ENCODE peak calls at places on chromosomes 3 and 15, in four cellular contexts. F, A, Y and K are unnamed samples.

GRCh38 chr3:147518465-147518864 is 109.3 kb downstream of the ZIC1 start:
- DNase-seq in F (no peak), Y (no peak), A (no peak), K (no peak)

GRCh38 chr15:69346112-69346511 is 47.4 kb downstream of the PAQR5 start:
- DNase-seq in A (no peak), F (no peak), Y (no peak), K (no peak)

GRCh38 chr3:51937611-51938450 is 3.9 kb downstream of the RRP9 start:
- DNase-seq in F (no peak), A (no peak), Y (no peak), K (no peak)

GRCh38 chr3:170534232-170534631 is 51.6 kb downstream of the SLC7A14 start:
- DNase-seq in A (no peak), Y (no peak), F (no peak), K (no peak)

GRCh38 chr3:187101184-187102072 is 37.9 kb downstream of the RPL39L start:
- DNase-seq in Y (peak; percentile 22), A (peak; percentile 76), F (peak; percentile 30), K (peak; percentile 81)

GRCh38 chr3:6844723-6845122 is 16.2 kb upstream of the GRM7 start:
- DNase-seq in A (no peak), F (no peak), Y (no peak), K (no peak)

GRCh38 chr3:56683122-56683817 is at the start of gene TASOR:
- DNase-seq in F (peak; percentile 75), A (peak; percentile 83), Y (peak; percentile 38), K (peak; percentile 70)

GRCh38 chr3:171781711-171782127 is 28.6 kb downstream of the PLD1 start:
- DNase-seq in A (no peak), Y (no peak), F (no peak), K (no peak)

GRCh38 chr3:194276768-194277546 is 74.2 kb downstream of the CPN2 start:
- DNase-seq in F (no peak), A (no peak), Y (peak; percentile 72), K (peak; percentile 77)

GRCh38 chr15:71129660-71130059 is 14.4 kb downstream of the THSD4 start:
- DNase-seq in Y (no peak), F (no peak), A (no peak), K (no peak)

GRCh38 chr3:49570033-49570654 is 15.9 kb downstream of the BSN start:
- DNase-seq in A (no peak), F (no peak), Y (no peak), K (no peak)

GRCh38 chr15:93173369-93173768 is 84.4 kb upstream of the RGMA start:
- DNase-seq in F (no peak), Y (no peak), A (no peak), K (no peak)

GRCh38 chr3:99172736-99173657 is 271.5 kb upstream of the DCBLD2 start:
- DNase-seq in F (peak; percentile 70), Y (no peak), A (peak; percentile 59), K (no peak)

GRCh38 chr3:148763921-148764320 is 63.7 kb upstream of the CPB1 start:
- DNase-seq in Y (no peak), F (no peak), A (no peak), K (no peak)

GRCh38 chr3:192514754-192515660 is 212.3 kb downstream of the FGF12 start:
- DNase-seq in Y (no peak), A (no peak), F (peak; percentile 72), K (no peak)

GRCh38 chr3:73805435-73805834 is 180.7 kb upstream of the PDZRN3 start:
- DNase-seq in F (no peak), Y (peak; percentile 71), A (peak; percentile 30), K (peak; percentile 82)

GRCh38 chr3:38143511-38143910 is 5.0 kb downstream of the MYD88 start:
- DNase-seq in A (peak; percentile 22), F (no peak), Y (no peak), K (no peak)

GRCh38 chr3:13780432-13781173 is 99.3 kb downstream of the WNT7A start:
- DNase-seq in F (no peak), Y (no peak), A (no peak), K (no peak)

GRCh38 chr3:149390772-149391212 is 13.3 kb upstream of the TM4SF1 start:
- DNase-seq in A (no peak), F (no peak), Y (no peak), K (no peak)

GRCh38 chr15:77836116-77836798 is 203.5 kb upstream of the LINGO1 start:
- DNase-seq in Y (no peak), F (peak; percentile 57), A (no peak), K (no peak)

GRCh38 chr3:58180940-58181587 is 29.7 kb downstream of the DNASE1L3 start:
- DNase-seq in Y (no peak), F (no peak), A (no peak), K (no peak)

GRCh38 chr3:30749230-30749629 is 142.8 kb downstream of the TGFBR2 start:
- DNase-seq in A (no peak), Y (no peak), F (no peak), K (no peak)

GRCh38 chr3:30752961-30753360 is 141.5 kb downstream of the GADL1 start:
- DNase-seq in Y (no peak), A (peak; percentile 38), F (no peak), K (no peak)

GRCh38 chr3:30750967-30751366 is 143.5 kb downstream of the GADL1 start:
- DNase-seq in Y (no peak), A (no peak), F (no peak), K (no peak)

GRCh38 chr3:30747771-30748281 is 141.4 kb downstream of the TGFBR2 start:
- DNase-seq in Y (no peak), A (no peak), F (peak; percentile 36), K (no peak)

DNA sequence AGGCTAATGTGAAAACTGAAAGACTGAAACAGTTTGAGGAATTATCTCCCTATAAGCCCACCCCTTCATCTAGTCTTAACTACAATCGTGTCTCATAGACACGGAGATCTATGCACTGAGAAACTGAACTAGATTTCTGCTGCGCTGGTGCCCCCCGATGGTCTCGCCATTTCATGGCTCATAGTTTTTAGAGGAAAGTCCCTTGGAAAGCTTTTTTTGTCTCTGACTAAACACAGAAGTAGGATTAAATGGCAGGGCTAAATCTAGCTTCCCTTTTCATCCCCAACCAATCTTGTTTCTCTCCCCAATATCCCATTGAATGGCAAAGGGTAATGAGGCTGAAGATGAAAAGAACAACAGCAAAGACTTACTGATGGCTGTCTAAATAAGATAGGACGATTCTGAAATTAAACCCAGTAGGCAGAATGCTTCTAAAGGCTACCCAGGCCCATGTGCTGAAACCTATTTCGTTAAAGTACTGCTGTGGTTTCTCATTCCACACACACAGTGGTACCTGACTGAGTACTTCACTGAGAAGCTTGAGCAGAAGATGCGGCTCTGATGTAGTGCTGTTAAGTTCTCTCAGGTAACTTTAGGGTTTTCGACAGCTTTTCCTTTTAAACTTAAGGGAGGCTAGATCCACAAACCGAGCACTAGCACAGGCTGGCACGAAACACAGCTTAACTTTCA is 142.7 kb downstream of the GADL1 start:
- DNase-seq in Y (no peak), F (peak; percentile 54), A (no peak), K (no peak)
- TF ChIP-seq CTCF in Y (no peak), F (peak; percentile 59), A (no peak), K (no peak)

DNA sequence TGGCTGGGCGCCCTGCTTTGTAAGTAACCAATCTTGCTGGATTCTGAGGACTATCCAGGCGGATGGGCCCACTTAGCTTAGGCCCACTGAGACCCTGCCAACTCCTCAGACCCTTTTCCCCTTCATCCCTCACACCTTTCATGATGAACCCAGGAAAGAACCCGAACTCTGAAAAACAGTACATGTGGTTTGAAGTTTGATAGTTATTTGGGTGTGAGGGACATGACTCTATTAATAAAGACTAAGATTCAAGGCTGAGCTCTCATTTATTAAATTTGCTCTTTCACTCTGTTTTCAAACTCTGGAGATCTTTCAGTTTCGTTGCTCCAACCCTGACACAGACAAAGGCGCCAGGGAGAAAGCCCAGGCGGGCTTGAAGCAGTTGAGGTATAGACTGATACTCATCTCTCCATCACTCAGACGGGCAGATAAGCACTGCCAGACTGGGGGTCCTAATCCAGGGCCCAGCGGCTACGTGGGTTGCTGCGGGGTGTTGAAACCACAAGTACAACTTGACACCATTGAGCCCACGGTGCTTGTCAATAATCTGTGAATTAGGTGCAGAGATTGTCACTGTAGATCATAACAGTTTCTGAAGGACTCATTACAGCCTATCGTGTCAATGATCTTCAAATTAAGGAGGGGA is 7.2 kb upstream of the SOX2 start:
- DNase-seq in F (no peak), A (no peak), Y (no peak), K (no peak)
- H3K27me3 ChIP-seq in F (peaks cover 97% of the 10 kb centered on the region), A (peaks cover 9% of the 10 kb centered on the region), Y (peaks cover 94% of the 10 kb centered on the region), K (peaks cover 58% of the 10 kb centered on the region)

GRCh38 chr15:89197503-89197971 is 23.8 kb downstream of the RLBP1 start:
- DNase-seq in A (peak; percentile 50), F (peak; percentile 66), Y (no peak), K (no peak)
- H3K36me3 ChIP-seq in A (peaks cover 29% of the 10 kb centered on the region), F (peaks cover 10% of the 10 kb centered on the region), Y (no peaks in the 10 kb centered on the region), K (peaks cover 61% of the 10 kb centered on the region)

GRCh38 chr15:44246521-44247268 is 41.8 kb upstream of the GOLM2 start:
- DNase-seq in A (no peak), F (no peak), Y (no peak), K (no peak)
- TF ChIP-seq CTCF in A (no peak), F (no peak), Y (no peak), K (no peak)

DNA sequence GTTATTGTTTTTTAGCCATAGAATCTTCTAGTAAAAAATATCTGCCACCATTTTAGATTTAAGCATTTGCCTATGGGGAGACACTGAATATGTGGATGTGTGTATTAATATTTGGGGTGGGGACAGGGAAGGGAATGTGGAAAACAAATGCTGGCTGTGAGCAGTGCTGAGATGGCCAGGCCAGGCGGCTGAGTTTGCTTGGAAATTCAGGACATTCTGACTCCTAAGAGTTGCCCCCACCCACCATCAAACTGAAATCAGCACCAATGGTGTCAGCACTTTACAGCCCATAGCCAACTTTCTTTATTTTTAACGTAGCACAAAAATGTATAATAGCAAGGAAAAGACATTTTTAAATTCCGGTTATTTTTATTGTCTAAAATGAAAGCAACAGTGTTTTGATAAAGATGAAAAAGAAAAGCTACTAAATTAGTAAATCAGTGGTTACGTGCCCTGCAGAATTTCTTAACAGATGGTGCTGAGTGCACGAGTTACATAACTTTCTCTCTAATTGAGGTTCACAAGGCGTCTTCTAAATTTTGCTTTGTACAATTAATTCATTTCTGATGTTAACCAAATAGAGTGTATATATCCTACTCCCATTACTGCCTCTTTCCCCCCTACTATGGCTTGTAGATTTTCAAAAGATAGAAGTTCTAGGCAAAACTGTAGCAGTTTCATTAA is 34.0 kb downstream of the B3GALNT1 start:
- DNase-seq in Y (no peak), F (no peak), A (no peak), K (no peak)
- H3K27me3 ChIP-seq in Y (no peaks in the 10 kb centered on the region), F (no peaks in the 10 kb centered on the region), A (no peaks in the 10 kb centered on the region), K (no peaks in the 10 kb centered on the region)

GRCh38 chr15:79035111-79035601 is 55.4 kb downstream of the RASGRF1 start:
- DNase-seq in A (no peak), Y (no peak), F (no peak), K (no peak)
- H3K36me3 ChIP-seq in A (no peaks in the 10 kb centered on the region), Y (no peaks in the 10 kb centered on the region), F (no peaks in the 10 kb centered on the region), K (no peaks in the 10 kb centered on the region)

GRCh38 chr15:29451201-29451781 is 181.7 kb upstream of the NSMCE3 start:
- DNase-seq in Y (no peak), F (peak; percentile 33), A (no peak), K (no peak)
- TF ChIP-seq CTCF in Y (no peak), F (no peak), A (no peak), K (peak; percentile 28)